ENCODE peak calls at places on chromosomes 7 and 10, in ten cellular contexts. W, J, M, N, I, L, V, B, R and G are unnamed samples.

GRCh38 chr7:47518827-47519226 is 63.1 kb downstream of the TNS3 start:
- DNase-seq in I (no peak), R (no peak), V (no peak), J (no peak), N (peak; percentile 55), L (no peak), B (no peak), W (peak; percentile 37), M (no peak), G (no peak)

GRCh38 chr10:29495366-29495765 is 139.4 kb downstream of the SVIL start:
- DNase-seq in N (no peak), J (no peak), V (no peak), M (no peak), R (no peak), I (no peak), L (no peak), W (no peak), B (no peak), G (no peak)

GRCh38 chr7:38660427-38661099 is 29.4 kb upstream of the AMPH start:
- DNase-seq in N (peak; percentile 53), V (peak; percentile 49), R (peak; percentile 70), B (peak; percentile 18), I (no peak), W (no peak), L (peak; percentile 14), M (peak; percentile 30), J (no peak), G (peak; percentile 56)

GRCh38 chr7:4738711-4739527 is 36.5 kb upstream of the AP5Z1 start:
- DNase-seq in M (no peak), L (no peak), N (no peak), V (no peak), W (no peak), I (no peak), R (peak; percentile 91), B (no peak), J (no peak), G (no peak)

GRCh38 chr7:146654048-146654447 is 537.4 kb downstream of the CNTNAP2 start:
- DNase-seq in L (no peak), W (no peak), J (no peak), M (no peak), N (no peak), R (no peak), V (no peak), B (no peak), I (no peak), G (no peak)

GRCh38 chr10:117609095-117609821 is 66.7 kb downstream of the EMX2 start:
- DNase-seq in J (no peak), W (no peak), L (no peak), M (no peak), I (no peak), B (no peak), N (peak; percentile 93), R (no peak), V (no peak), G (no peak)

GRCh38 chr10:110398419-110399162 is 93.9 kb upstream of the SMNDC1 start:
- DNase-seq in B (peak; percentile 84), I (no peak), L (no peak), J (no peak), N (peak; percentile 96), V (no peak), W (no peak), M (no peak), R (peak; percentile 98), G (no peak)

GRCh38 chr7:50652400-50653115 is 87.4 kb upstream of the DDC start:
- DNase-seq in B (no peak), R (no peak), L (no peak), M (no peak), N (no peak), W (no peak), V (no peak), J (no peak), I (no peak), G (no peak)

GRCh38 chr7:153406486-153406872 is 645.7 kb upstream of the DPP6 start:
- DNase-seq in R (no peak), N (no peak), I (no peak), L (no peak), B (no peak), W (no peak), J (no peak), M (no peak), V (no peak), G (no peak)

GRCh38 chr7:75689246-75690099 is 49.3 kb downstream of the HIP1 start:
- DNase-seq in V (no peak), N (no peak), R (no peak), J (no peak), W (no peak), L (no peak), I (no peak), B (no peak), M (no peak), G (no peak)

GRCh38 chr7:2830609-2831376 is 13.3 kb downstream of the GNA12 start:
- DNase-seq in L (no peak), I (no peak), J (no peak), N (no peak), B (no peak), R (no peak), W (no peak), V (no peak), M (no peak), G (no peak)

GRCh38 chr10:71582506-71582905 is 137.1 kb downstream of the C10orf105 start:
- DNase-seq in R (no peak), N (no peak), W (no peak), B (no peak), J (no peak), I (no peak), L (no peak), M (no peak), V (no peak), G (no peak)

GRCh38 chr10:117312430-117312829 is 62.8 kb downstream of the PDZD8 start:
- DNase-seq in V (no peak), I (no peak), W (no peak), M (no peak), R (no peak), L (no peak), N (peak; percentile 83), B (no peak), J (no peak), G (no peak)

GRCh38 chr10:58028597-58029366 is 238.9 kb downstream of the IPMK start:
- DNase-seq in B (no peak), W (no peak), J (no peak), V (no peak), N (peak; percentile 81), L (no peak), M (no peak), R (peak; percentile 20), I (no peak), G (no peak)

GRCh38 chr7:130943336-130943901 is 209.4 kb upstream of the KLF14 start:
- DNase-seq in V (no peak), L (no peak), I (no peak), J (no peak), W (no peak), N (peak; percentile 69), M (peak; percentile 58), R (peak; percentile 80), B (no peak), G (peak; percentile 8)

GRCh38 chr7:114678116-114678515 is 243.8 kb upstream of the MDFIC start:
- DNase-seq in R (no peak), J (no peak), V (no peak), I (no peak), W (no peak), L (no peak), B (no peak), M (no peak), N (no peak), G (no peak)

GRCh38 chr7:99734987-99735386 is at the start of gene CYP3A7:
- DNase-seq in M (no peak), B (no peak), I (no peak), J (no peak), W (no peak), N (no peak), V (no peak), L (no peak), R (no peak), G (no peak)

GRCh38 chr10:61399386-61399785 is 53.8 kb downstream of the TMEM26 start:
- DNase-seq in N (peak; percentile 86), J (no peak), W (no peak), M (no peak), B (no peak), V (no peak), I (no peak), R (no peak), L (no peak), G (no peak)

GRCh38 chr10:46097576-46098317 is 51.7 kb upstream of the MSMB start:
- DNase-seq in V (no peak), L (no peak), I (no peak), N (no peak), B (no peak), R (no peak), M (no peak), W (no peak), J (no peak), G (no peak)

GRCh38 chr7:29400435-29400834 is 163.2 kb upstream of the PRR15 start:
- DNase-seq in L (no peak), M (no peak), B (no peak), J (no peak), W (no peak), I (no peak), V (no peak), N (no peak), R (no peak), G (no peak)

GRCh38 chr7:2920956-2921708 is 77.0 kb upstream of the GNA12 start:
- DNase-seq in N (peak; percentile 52), M (no peak), I (no peak), B (no peak), L (no peak), R (no peak), W (no peak), J (no peak), V (no peak), G (no peak)

GRCh38 chr10:79052311-79053080 is 16.3 kb upstream of the ZMIZ1 start:
- DNase-seq in N (peak; percentile 89), V (no peak), W (peak; percentile 61), R (no peak), B (no peak), J (peak; percentile 45), L (no peak), I (no peak), M (peak; percentile 63), G (no peak)

GRCh38 chr7:17142831-17143541 is 155.5 kb upstream of the AHR start:
- DNase-seq in J (no peak), B (no peak), M (no peak), I (no peak), R (no peak), W (no peak), V (no peak), L (no peak), N (peak; percentile 46), G (no peak)

GRCh38 chr7:129017933-129018538 is 36.9 kb downstream of the TNPO3 start:
- DNase-seq in B (no peak), L (no peak), I (no peak), W (no peak), V (peak; percentile 32), R (no peak), N (no peak), M (no peak), J (no peak), G (peak; percentile 22)

GRCh38 chr7:12315049-12315448 is 88.6 kb downstream of the VWDE start:
- DNase-seq in N (no peak), L (no peak), I (no peak), W (no peak), J (no peak), B (no peak), R (no peak), V (no peak), M (no peak), G (no peak)

GRCh38 chr10:99292159-99292558 is 37.0 kb upstream of the CNNM1 start:
- DNase-seq in L (no peak), R (no peak), I (no peak), W (no peak), N (peak; percentile 47), B (no peak), V (no peak), M (no peak), J (no peak), G (no peak)